ENCODE peak calls at places on chromosome 3, in eight cellular contexts. V is upper lobe of right lung; A is small intestine; Q is CD8-positive, alpha-beta memory T cell; W is spleen; U is ovary; J is transverse colon; K is tibial nerve. D is an unnamed sample.

GRCh38 chr3:185549111-185549510 is 3.3 kb downstream of the LIPH start:
- DNase-seq in V (no peak), A (peak), Q (no peak), W (no peak), U (no peak), J (no peak), K (peak), D (no peak)

GRCh38 chr3:4597204-4597985 is 104.2 kb downstream of the ITPR1 start:
- DNase-seq in V (no peak), A (no peak), Q (no peak), W (no peak), U (no peak), J (no peak), K (no peak), D (no peak)

GRCh38 chr3:142808103-142808917 is 80.6 kb downstream of the PCOLCE2 start:
- DNase-seq in V (no peak), A (no peak), Q (no peak), W (no peak), U (no peak), J (no peak), K (no peak), D (no peak)

GRCh38 chr3:149934524-149934923 is 36.2 kb downstream of the PFN2 start:
- DNase-seq in V (no peak), A (no peak), Q (no peak), W (no peak), U (no peak), J (no peak), K (peak), D (peak)

GRCh38 chr3:151795276-151795675 is 18.6 kb upstream of the AADAC start:
- DNase-seq in V (no peak), A (no peak), Q (no peak), W (no peak), U (no peak), J (no peak), K (no peak), D (no peak)

GRCh38 chr3:171380084-171380483 is 80.1 kb downstream of the TNIK start:
- DNase-seq in V (no peak), A (no peak), Q (no peak), W (no peak), U (no peak), J (no peak), K (no peak), D (no peak)

GRCh38 chr3:49668861-49669260 is 5.3 kb upstream of the APEH start:
- DNase-seq in V (no peak), A (no peak), Q (no peak), W (no peak), U (no peak), J (no peak), K (no peak), D (no peak)

GRCh38 chr3:161644871-161645636 is 148.4 kb downstream of the OTOL1 start:
- DNase-seq in V (no peak), A (no peak), Q (no peak), W (no peak), U (no peak), J (no peak), K (peak), D (no peak)

GRCh38 chr3:12662593-12663310 is 1.2 kb downstream of the RAF1 start:
- DNase-seq in V (peak), A (peak), Q (no peak), W (peak), U (peak), J (peak), K (peak), D (no peak)

GRCh38 chr3:17384567-17385296 is 357.7 kb downstream of the TBC1D5 start:
- DNase-seq in V (no peak), A (no peak), Q (no peak), W (no peak), U (no peak), J (no peak), K (no peak), D (no peak)

GRCh38 chr3:151895881-151896661 is 22.6 kb downstream of the SUCNR1 start:
- DNase-seq in V (no peak), A (no peak), Q (no peak), W (no peak), U (no peak), J (no peak), K (no peak), D (no peak)

GRCh38 chr3:111548756-111549155 is 6.8 kb downstream of the CD96 start:
- DNase-seq in V (no peak), A (no peak), Q (no peak), W (no peak), U (no peak), J (no peak), K (no peak), D (no peak)

GRCh38 chr3:161950318-161950717 is 453.7 kb downstream of the OTOL1 start:
- DNase-seq in V (no peak), A (no peak), Q (no peak), W (no peak), U (no peak), J (no peak), K (no peak), D (no peak)

GRCh38 chr3:10994311-10994710 is 1.8 kb downstream of the SLC6A1 start:
- DNase-seq in V (no peak), A (no peak), Q (no peak), W (no peak), U (no peak), J (no peak), K (no peak), D (no peak)
- H3K4me3 ChIP-seq in V (no peak), A (no peak), Q (no peak), W (no peak), U (no peak), J (no peak), K (no peak), D (no peak)

GRCh38 chr3:41880387-41880786 is 81.5 kb downstream of the ULK4 start:
- DNase-seq in V (no peak), A (no peak), Q (no peak), W (no peak), U (no peak), J (no peak), K (no peak), D (no peak)
- H3K27ac ChIP-seq in V (no peak), A (no peak), Q (no peak), W (no peak), U (no peak), J (no peak), K (no peak), D (no peak)

GRCh38 chr3:175337631-175338030 is 478.5 kb downstream of the NAALADL2 start:
- DNase-seq in V (no peak), A (no peak), Q (no peak), W (no peak), U (no peak), J (no peak), K (no peak), D (no peak)

GRCh38 chr3:175340338-175341015 is 481.3 kb downstream of the NAALADL2 start:
- DNase-seq in V (no peak), A (no peak), Q (no peak), W (no peak), U (no peak), J (no peak), K (no peak), D (no peak)

GRCh38 chr3:175336406-175337133 is 477.4 kb downstream of the NAALADL2 start:
- DNase-seq in V (no peak), A (peak), Q (no peak), W (no peak), U (no peak), J (no peak), K (no peak), D (no peak)

GRCh38 chr3:175342196-175342595 is 483.1 kb downstream of the NAALADL2 start:
- DNase-seq in V (no peak), A (peak), Q (no peak), W (no peak), U (no peak), J (no peak), K (no peak), D (no peak)

DNA sequence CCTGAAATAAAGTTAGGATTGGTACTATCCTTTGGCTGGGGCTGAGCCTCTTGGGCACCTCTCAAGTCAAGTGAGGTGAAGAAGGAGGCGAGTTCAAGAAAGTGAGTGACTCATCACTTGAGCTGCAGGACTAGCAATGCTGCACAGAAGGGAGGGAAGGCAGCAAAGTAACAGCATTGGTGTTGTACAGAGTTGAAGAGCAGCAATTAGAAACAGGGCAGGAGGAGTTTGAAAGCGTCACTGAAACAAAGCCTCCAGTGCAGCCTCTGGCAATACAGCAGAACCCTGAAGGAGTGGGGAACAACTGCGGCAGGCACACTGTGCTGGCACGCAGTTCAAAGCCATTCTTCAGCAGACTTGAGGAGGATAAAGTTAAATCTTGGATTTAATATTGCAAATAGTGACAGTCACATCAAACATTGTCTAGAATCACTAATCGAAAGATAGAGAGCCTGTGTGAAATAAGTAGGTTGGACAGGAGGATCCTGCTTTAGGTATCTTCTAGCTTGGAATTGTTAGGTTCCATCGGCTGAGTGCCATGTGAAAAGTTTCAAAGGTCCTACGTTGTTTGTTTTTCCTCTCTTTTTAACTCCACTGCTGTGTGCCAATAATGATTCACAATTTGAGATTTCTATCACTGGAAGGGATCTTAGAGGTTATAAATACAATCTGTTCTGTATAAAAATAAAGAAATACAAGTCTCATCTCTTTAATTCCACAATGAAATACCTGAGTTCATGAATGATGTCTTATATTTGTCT is 479.8 kb downstream of the NAALADL2 start:
- DNase-seq in V (no peak), A (peak), Q (no peak), W (no peak), U (no peak), J (peak), K (peak), D (no peak)
- H3K4me3 ChIP-seq in V (no peak), A (no peak), Q (no peak), W (no peak), U (no peak), J (no peak), K (no peak), D (no peak)

DNA sequence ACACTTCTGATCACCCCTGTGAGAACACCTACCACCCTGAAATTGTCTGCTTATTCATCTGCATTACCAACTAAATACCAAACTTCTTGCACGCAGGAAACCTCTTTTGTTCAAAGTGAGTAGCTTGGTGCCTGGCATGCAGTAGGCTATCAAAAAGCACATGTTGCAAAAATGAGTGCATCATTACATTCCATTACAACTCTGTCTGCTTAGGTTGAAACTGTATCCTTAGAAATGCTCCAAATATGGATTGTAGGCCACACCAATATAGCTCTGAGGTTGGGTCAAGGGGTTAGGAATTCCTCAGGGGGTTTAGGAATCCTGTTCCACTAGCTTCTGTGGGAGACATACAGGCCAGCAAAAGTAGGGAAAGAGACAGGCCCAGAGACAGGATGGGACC is 107.2 kb downstream of the THRB start:
- DNase-seq in V (no peak), A (no peak), Q (no peak), W (no peak), U (no peak), J (no peak), K (no peak), D (no peak)
- H3K27ac ChIP-seq in V (no peak), A (no peak), Q (no peak), W (no peak), U (no peak), J (no peak), K (no peak), D (peak)

DNA sequence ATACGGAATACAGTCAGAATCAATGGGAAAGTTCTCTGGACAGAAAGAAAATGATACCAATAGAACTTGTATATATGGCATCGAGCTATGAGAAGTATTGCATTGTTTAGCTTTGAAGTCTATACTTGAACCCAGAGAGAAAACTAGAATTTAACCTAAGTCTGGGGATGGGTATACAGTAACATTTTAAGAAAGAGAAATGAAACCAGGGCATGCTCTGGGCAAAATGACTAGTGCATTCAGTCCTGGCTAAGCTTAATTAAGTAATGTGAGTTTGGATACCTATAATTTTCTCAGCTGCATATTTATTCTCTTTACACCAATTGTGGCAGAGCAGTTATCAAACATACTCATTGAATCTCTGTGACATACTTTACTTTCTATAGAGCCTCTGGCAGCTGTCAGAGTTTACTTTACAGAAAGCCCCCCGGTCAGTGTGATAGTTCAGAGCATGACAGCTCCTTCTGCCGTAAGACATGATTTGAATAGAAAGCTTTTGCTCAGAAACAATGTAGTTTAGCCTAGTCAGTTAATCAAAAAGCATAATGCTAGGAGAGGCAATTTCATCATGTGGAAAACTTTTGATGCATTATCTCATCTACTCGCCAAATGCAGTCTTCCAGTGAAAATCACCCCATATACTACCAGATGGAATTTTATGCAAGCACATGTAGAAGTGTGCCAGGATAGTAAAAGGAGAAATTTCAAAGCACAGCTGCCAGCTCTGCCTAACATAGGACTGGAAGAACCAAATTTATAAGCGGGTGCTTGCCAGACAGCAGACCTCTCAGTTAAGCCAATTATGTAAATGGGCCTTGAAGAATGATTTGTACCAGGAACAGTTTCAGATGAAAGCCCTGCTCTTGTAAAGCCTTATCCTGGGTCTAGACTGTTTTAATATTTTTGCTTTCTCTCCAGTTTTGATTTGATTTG is 40.7 kb downstream of the OXSM start:
- DNase-seq in V (no peak), A (no peak), Q (no peak), W (no peak), U (no peak), J (no peak), K (no peak), D (no peak)
- H3K4me3 ChIP-seq in V (no peak), A (no peak), Q (no peak), W (no peak), U (no peak), J (no peak), K (no peak), D (no peak)

GRCh38 chr3:34009480-34009844 is 211.0 kb downstream of the PDCD6IP start:
- DNase-seq in V (no peak), A (no peak), Q (no peak), W (no peak), U (no peak), J (no peak), K (no peak), D (no peak)

GRCh38 chr3:34008836-34009479 is 210.5 kb downstream of the PDCD6IP start:
- DNase-seq in V (no peak), A (no peak), Q (no peak), W (no peak), U (no peak), J (no peak), K (no peak), D (no peak)

GRCh38 chr3:34005886-34006285 is 207.5 kb downstream of the PDCD6IP start:
- DNase-seq in V (no peak), A (no peak), Q (no peak), W (no peak), U (no peak), J (no peak), K (no peak), D (no peak)

GRCh38 chr3:34011171-34012101 is 213.0 kb downstream of the PDCD6IP start:
- DNase-seq in V (no peak), A (no peak), Q (no peak), W (no peak), U (no peak), J (no peak), K (no peak), D (no peak)

DNA sequence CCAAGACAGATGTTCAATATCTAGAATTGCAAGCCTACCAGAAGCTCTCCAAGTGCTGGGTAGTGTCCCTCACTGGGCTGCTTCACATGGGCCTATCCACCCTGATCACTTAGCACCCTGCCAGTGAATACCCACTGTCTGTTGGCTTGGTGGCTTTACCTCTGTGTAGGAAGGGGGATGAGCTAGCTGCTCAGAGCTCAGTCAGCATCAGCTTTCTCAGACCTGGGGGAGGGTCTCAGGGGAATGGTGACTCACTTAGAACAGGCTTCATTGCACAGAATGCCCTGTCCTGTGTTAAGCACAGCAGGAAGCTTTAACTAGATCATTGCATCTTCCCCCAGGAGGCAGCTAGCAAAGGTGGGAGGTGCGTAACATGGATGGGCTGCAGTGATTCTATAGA is 209.8 kb downstream of the PDCD6IP start:
- DNase-seq in V (no peak), A (no peak), Q (no peak), W (no peak), U (no peak), J (no peak), K (no peak), D (no peak)
- H3K27ac ChIP-seq in V (no peak), A (no peak), Q (no peak), W (no peak), U (no peak), J (no peak), K (no peak), D (no peak)

DNA sequence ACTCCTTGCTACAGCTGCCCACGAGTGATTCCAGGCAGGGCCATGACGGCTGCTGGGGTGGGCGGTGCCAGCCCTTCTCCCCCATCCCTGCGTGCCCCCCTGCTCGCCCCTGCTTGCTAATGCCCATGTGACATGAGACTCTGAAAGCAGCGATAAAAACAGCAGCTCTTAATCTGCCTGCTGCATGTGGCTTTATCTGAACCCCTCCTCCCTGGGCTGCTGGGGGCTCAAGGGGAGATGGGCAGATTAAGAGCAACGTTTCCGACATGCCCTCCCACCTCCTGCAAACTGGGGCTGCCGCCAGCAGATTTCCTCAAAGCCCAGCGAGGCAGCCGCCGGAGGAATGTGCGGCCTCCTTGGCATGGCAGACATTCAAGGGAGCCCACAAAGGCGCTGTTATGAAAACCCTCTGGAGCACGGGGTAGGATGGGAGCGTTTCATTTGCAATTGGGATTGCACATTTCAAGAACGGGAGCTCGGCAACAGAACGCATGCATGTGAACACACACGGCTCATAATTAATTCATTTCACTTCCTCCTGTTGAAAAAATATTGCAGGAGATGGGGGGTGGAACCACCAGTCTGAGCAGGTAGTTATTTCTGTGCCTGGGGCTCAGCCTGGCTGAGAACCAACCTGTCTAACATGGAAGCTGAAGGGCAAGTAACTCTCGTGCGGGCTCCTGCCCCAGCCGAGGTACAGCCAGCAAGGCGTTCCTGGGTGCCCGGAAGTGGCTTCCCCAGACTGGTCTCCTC is 504.2 kb upstream of the PROK2 start:
- DNase-seq in V (peak), A (peak), Q (no peak), W (peak), U (no peak), J (no peak), K (no peak), D (peak)
- H3K4me3 ChIP-seq in V (peak), A (no peak), Q (peak), W (peak), U (no peak), J (no peak), K (peak), D (peak)

GRCh38 chr3:43769097-43769470 is 78.3 kb downstream of the ABHD5 start:
- DNase-seq in V (no peak), A (no peak), Q (no peak), W (no peak), U (no peak), J (no peak), K (no peak), D (no peak)
- H3K27ac ChIP-seq in V (peak), A (peak), Q (no peak), W (peak), U (no peak), J (peak), K (peak), D (peak)

GRCh38 chr3:66442254-66443249 is 58.3 kb downstream of the LRIG1 start:
- DNase-seq in V (peak), A (peak), Q (no peak), W (no peak), U (peak), J (peak), K (peak), D (peak)
- H3K4me3 ChIP-seq in V (no peak), A (no peak), Q (no peak), W (no peak), U (no peak), J (no peak), K (no peak), D (no peak)